ENCODE peak calls at places on chromosomes 13 and 19, in four cellular contexts. V is HL-60, P is GM12891, S is K562. M is an unnamed sample.

GRCh38 chr19:17817668-17818363 is 3.5 kb downstream of the INSL3 start:
- DNase-seq in V (no peak), P (no peak), S (no peak), M (no peak)

GRCh38 chr19:58581227-58582141 is 8.3 kb upstream of the MZF1 start:
- DNase-seq in V (peak), S (peak), P (peak), M (no peak)

GRCh38 chr13:21478881-21479808 is 20.0 kb upstream of the ZDHHC20 start:
- DNase-seq in V (peak), S (peak), P (no peak), M (no peak)

GRCh38 chr13:66689628-66690027 is 540.5 kb downstream of the PCDH9 start:
- DNase-seq in V (no peak), S (no peak), P (no peak), M (no peak)

GRCh38 chr19:54332149-54332548 is 6.8 kb downstream of the LILRA4 start:
- DNase-seq in V (no peak), S (no peak), P (no peak), M (no peak)

GRCh38 chr13:59641261-59641660 is 522.5 kb downstream of the DIAPH3 start:
- DNase-seq in V (no peak), P (no peak), S (peak), M (no peak)

GRCh38 chr13:113291997-113292862 is 4.8 kb upstream of the LAMP1 start:
- DNase-seq in S (peak), V (peak), P (no peak), M (no peak)

GRCh38 chr13:49367640-49368431 is 76.0 kb downstream of the CAB39L start:
- DNase-seq in P (no peak), V (no peak), S (no peak), M (no peak)

GRCh38 chr13:48808689-48809088 is 155.0 kb downstream of the CYSLTR2 start:
- DNase-seq in S (peak), V (no peak), P (no peak), M (no peak)

GRCh38 chr19:35095667-35096368 is 19.8 kb upstream of the FXYD3 start:
- DNase-seq in P (no peak), V (no peak), S (peak), M (no peak)

GRCh38 chr13:50153401-50153800 is 138.2 kb downstream of the KCNRG start:
- DNase-seq in S (no peak), P (no peak), V (no peak), M (no peak)

GRCh38 chr13:87344176-87344575 is 327.0 kb upstream of the SLITRK5 start:
- DNase-seq in S (no peak), V (no peak), P (no peak), M (no peak)

GRCh38 chr19:15264061-15264932 is 32.0 kb upstream of the EPHX3 start:
- DNase-seq in S (peak), V (peak), P (peak), M (no peak)

GRCh38 chr13:34025746-34026145 is 207.8 kb downstream of the RFC3 start:
- DNase-seq in P (no peak), S (no peak), V (no peak), M (no peak)

GRCh38 chr19:36876993-36877938 is 26.6 kb downstream of the ZNF345 start:
- DNase-seq in V (no peak), S (no peak), P (no peak), M (no peak)

GRCh38 chr13:102903659-102904407 is 58.0 kb downstream of the ERCC5 start:
- DNase-seq in V (no peak), S (peak), P (no peak), M (no peak)

GRCh38 chr13:44092053-44092452 is 212.3 kb downstream of the LACC1 start:
- DNase-seq in P (no peak), V (no peak), S (no peak), M (no peak)

GRCh38 chr19:1228161-1228560 is 9.6 kb downstream of the CBARP start:
- DNase-seq in V (no peak), P (no peak), S (no peak), M (no peak)

GRCh38 chr19:30567535-30568232 is 195.5 kb downstream of the ZNF536 start:
- DNase-seq in V (no peak), S (no peak), P (no peak), M (no peak)

GRCh38 chr13:73702419-73703071 is 431.7 kb downstream of the KLF12 start:
- DNase-seq in S (no peak), P (no peak), V (no peak), M (peak)

GRCh38 chr19:39186391-39186790 is 10.4 kb upstream of the NCCRP1 start:
- DNase-seq in P (no peak), S (no peak), V (no peak), M (no peak)

GRCh38 chr19:51727349-51727880 is 3.6 kb upstream of the HAS1 start:
- DNase-seq in P (no peak), S (no peak), V (no peak), M (no peak)

GRCh38 chr19:16335226-16335625 is 10.6 kb downstream of the KLF2 start:
- DNase-seq in V (no peak), S (no peak), P (no peak), M (no peak)

GRCh38 chr13:30835442-30835841 is 70.6 kb upstream of the MEDAG start:
- DNase-seq in P (no peak), S (peak), V (no peak), M (no peak)
- TF ChIP-seq SPI1 in P (no peak), S (no peak), V (no peak), M (no peak)

GRCh38 chr13:111962431-111962891 is 104.5 kb upstream of the SOX1 start:
- DNase-seq in P (no peak), S (no peak), V (peak), M (no peak)
- TF ChIP-seq SPI1 in P (no peak), S (no peak), V (no peak), M (no peak)

GRCh38 chr13:110251227-110251791 is 55.6 kb downstream of the COL4A1 start:
- DNase-seq in P (no peak), V (no peak), S (no peak), M (no peak)
- TF ChIP-seq SPI1 in P (no peak), V (no peak), S (no peak), M (no peak)

GRCh38 chr19:19372656-19373416 is 32.6 kb upstream of the GATAD2A start:
- DNase-seq in P (no peak), S (peak), V (peak), M (no peak)
- TF ChIP-seq SPI1 in P (peak), S (peak), V (peak), M (no peak)

GRCh38 chr19:45773384-45773783 is 4.3 kb upstream of the SIX5 start:
- DNase-seq in V (no peak), P (no peak), S (no peak), M (no peak)
- TF ChIP-seq SPI1 in V (no peak), P (no peak), S (no peak), M (no peak)

GRCh38 chr13:51730927-51731326 is 73.0 kb downstream of the DHRS12 start:
- DNase-seq in S (no peak), V (no peak), P (no peak), M (no peak)

GRCh38 chr13:51728275-51728673 is 75.7 kb downstream of the DHRS12 start:
- DNase-seq in P (no peak), S (no peak), V (no peak), M (no peak)

GRCh38 chr13:51727634-51728274 is 76.2 kb downstream of the DHRS12 start:
- DNase-seq in P (no peak), S (no peak), V (no peak), M (no peak)

GRCh38 chr13:51729853-51730553 is 74.0 kb downstream of the DHRS12 start:
- DNase-seq in V (no peak), P (no peak), S (peak), M (no peak)

GRCh38 chr13:51728972-51729371 is 75.0 kb downstream of the DHRS12 start:
- DNase-seq in P (no peak), S (no peak), V (peak), M (no peak)
- TF ChIP-seq SPI1 in P (no peak), S (no peak), V (no peak), M (no peak)

M was measured in GM12878.